ENCODE peak calls at places on chromosomes 16 and 17, in four cellular contexts. J is activated naive CD8-positive, alpha-beta T cell treated with anti-CD3 and anti-CD28 coated beads, Interleukin-2, amount 10 ng/mL, durations not matched to agents 7 days and 5 days; F is OCI-LY7; L is mesendoderm. O is an unnamed sample.

GRCh38 chr17:83135692-83136091 is 56.3 kb downstream of the METRNL start:
- DNase-seq in L (no peak), F (no peak), J (no peak), O (no peak)

GRCh38 chr17:65794572-65794971 is 233.1 kb upstream of the AXIN2 start:
- DNase-seq in F (peak; percentile 16), J (no peak), L (peak; percentile 70), O (peak; percentile 47)

GRCh38 chr17:57940217-57940616 is 15.0 kb downstream of the CUEDC1 start:
- DNase-seq in J (no peak), L (no peak), F (no peak), O (no peak)

GRCh38 chr17:69870091-69870530 is 204.9 kb upstream of the KCNJ16 start:
- DNase-seq in F (peak; percentile 6), L (peak; percentile 81), J (no peak), O (no peak)

GRCh38 chr17:4508207-4508606 is 9.5 kb downstream of the SPNS2 start:
- DNase-seq in L (no peak), J (no peak), F (no peak), O (no peak)

GRCh38 chr17:40122466-40122943 is 734 bp downstream of the MSL1 start:
- DNase-seq in J (peak; percentile 68), L (peak; percentile 70), F (peak; percentile 63), O (no peak)

GRCh38 chr16:86661715-86662114 is 83.4 kb downstream of the FOXL1 start:
- DNase-seq in L (no peak), J (no peak), F (no peak), O (no peak)

GRCh38 chr17:49471769-49472168 is 23.3 kb upstream of the NGFR start:
- DNase-seq in F (no peak), L (no peak), J (no peak), O (no peak)

GRCh38 chr17:40290629-40291296 is 3.1 kb downstream of the CDC6 start:
- DNase-seq in J (no peak), L (peak; percentile 79), F (peak; percentile 71), O (peak; percentile 72)

GRCh38 chr16:57529324-57530103 is 6.9 kb downstream of the CCDC102A start:
- DNase-seq in L (no peak), J (no peak), F (no peak), O (no peak)

GRCh38 chr17:48633266-48633816 is 7.2 kb upstream of the HOXB9 start:
- DNase-seq in J (peak; percentile 26), F (no peak), L (no peak), O (no peak)

GRCh38 chr17:7883781-7884386 is 4.7 kb upstream of the CHD3 start:
- DNase-seq in J (no peak), L (no peak), F (peak; percentile 61), O (peak; percentile 31)

GRCh38 chr16:12260647-12261262 is 284.2 kb downstream of the SNX29 start:
- DNase-seq in L (peak; percentile 85), F (peak; percentile 77), J (no peak), O (no peak)

GRCh38 chr16:87263418-87264052 is 53.7 kb downstream of the C16orf95 start:
- DNase-seq in F (no peak), J (no peak), L (no peak), O (no peak)

GRCh38 chr16:68416057-68417046 is 32.0 kb downstream of the SMPD3 start:
- DNase-seq in F (no peak), L (no peak), J (no peak), O (no peak)

GRCh38 chr16:79532785-79533184 is 67.8 kb downstream of the MAF start:
- DNase-seq in F (no peak), J (no peak), L (no peak), O (no peak)

GRCh38 chr16:24700549-24701392 is 28.7 kb upstream of the TNRC6A start:
- DNase-seq in L (peak; percentile 95), J (no peak), F (no peak), O (no peak)

GRCh38 chr17:75834279-75834920 is 9.8 kb downstream of the UNC13D start:
- DNase-seq in F (no peak), L (no peak), J (no peak), O (no peak)

GRCh38 chr17:20992987-20993862 is 49.6 kb downstream of the USP22 start:
- DNase-seq in F (peak; percentile 74), L (peak; percentile 93), J (peak; percentile 61), O (peak; percentile 79)

GRCh38 chr16:4944333-4945281 is 7.7 kb upstream of the PPL start:
- DNase-seq in J (no peak), L (peak; percentile 93), F (no peak), O (peak; percentile 31)